ENCODE peak calls at places on chromosome 15, in four cellular contexts. One of them, this sample, is unnamed.

GRCh38 chr15:45121706-45122417 is 7.7 kb downstream of the DUOXA2 start:
- DNase-seq in foreskin fibroblast: peak
- DNase-seq in A549: peak
- DNase-seq in mammary epithelial cell: peak
- DNase-seq in this sample: peak

GRCh38 chr15:40906101-40906946 is 12.1 kb downstream of the VPS18 start:
- DNase-seq in foreskin fibroblast: peak
- DNase-seq in mammary epithelial cell: peak
- DNase-seq in A549: peak
- DNase-seq in this sample: peak

GRCh38 chr15:50416920-50417319 is 7.3 kb upstream of the USP8 start:
- DNase-seq in foreskin fibroblast: no peak
- DNase-seq in mammary epithelial cell: no peak
- DNase-seq in A549: no peak
- DNase-seq in this sample: no peak

GRCh38 chr15:27820232-27820631 is 278.9 kb downstream of the OCA2 start:
- DNase-seq in A549: peak
- DNase-seq in mammary epithelial cell: no peak
- DNase-seq in foreskin fibroblast: no peak
- DNase-seq in this sample: no peak

GRCh38 chr15:65612616-65612946 is 1.6 kb upstream of the INTS14 start:
- DNase-seq in A549: no peak
- DNase-seq in mammary epithelial cell: peak
- DNase-seq in foreskin fibroblast: peak
- DNase-seq in this sample: no peak

GRCh38 chr15:57406040-57406772 is 29.9 kb downstream of the CGNL1 start:
- DNase-seq in mammary epithelial cell: no peak
- DNase-seq in foreskin fibroblast: peak
- DNase-seq in A549: no peak
- DNase-seq in this sample: no peak

GRCh38 chr15:64989331-64990167 is at the start of gene SPG21:
- DNase-seq in A549: peak
- DNase-seq in mammary epithelial cell: peak
- DNase-seq in foreskin fibroblast: peak
- DNase-seq in this sample: peak

GRCh38 chr15:68055224-68055705 is 1.1 kb downstream of the PIAS1 start:
- DNase-seq in foreskin fibroblast: peak
- DNase-seq in A549: peak
- DNase-seq in mammary epithelial cell: peak
- DNase-seq in this sample: peak

GRCh38 chr15:88664151-88664778 is 25.4 kb downstream of the ISG20 start:
- DNase-seq in A549: no peak
- DNase-seq in mammary epithelial cell: no peak
- DNase-seq in foreskin fibroblast: no peak
- DNase-seq in this sample: no peak

GRCh38 chr15:40048155-40048792 is 9.3 kb upstream of the SRP14 start:
- DNase-seq in A549: no peak
- DNase-seq in mammary epithelial cell: no peak
- DNase-seq in foreskin fibroblast: no peak
- DNase-seq in this sample: no peak

GRCh38 chr15:67307156-67307555 is 52.6 kb downstream of the IQCH start:
- DNase-seq in mammary epithelial cell: peak
- DNase-seq in A549: no peak
- DNase-seq in foreskin fibroblast: no peak
- DNase-seq in this sample: no peak

GRCh38 chr15:73326157-73326556 is 42.6 kb downstream of the HCN4 start:
- DNase-seq in mammary epithelial cell: no peak
- DNase-seq in A549: no peak
- DNase-seq in foreskin fibroblast: no peak
- DNase-seq in this sample: no peak

GRCh38 chr15:73323956-73324355 is 44.8 kb downstream of the HCN4 start:
- DNase-seq in mammary epithelial cell: no peak
- DNase-seq in foreskin fibroblast: no peak
- DNase-seq in A549: no peak
- DNase-seq in this sample: no peak

GRCh38 chr15:73323374-73323955 is 45.3 kb downstream of the HCN4 start:
- DNase-seq in mammary epithelial cell: no peak
- DNase-seq in foreskin fibroblast: no peak
- DNase-seq in A549: no peak
- DNase-seq in this sample: no peak

GRCh38 chr15:73324496-73325170 is 44.1 kb downstream of the HCN4 start:
- DNase-seq in A549: no peak
- DNase-seq in mammary epithelial cell: no peak
- DNase-seq in foreskin fibroblast: no peak
- DNase-seq in this sample: no peak

GRCh38 chr15:73325191-73325980 is 43.4 kb downstream of the HCN4 start:
- DNase-seq in foreskin fibroblast: no peak
- DNase-seq in mammary epithelial cell: no peak
- DNase-seq in A549: peak
- DNase-seq in this sample: no peak
- TF ChIP-seq CTCF in foreskin fibroblast: no peak
- TF ChIP-seq CTCF in mammary epithelial cell: no peak
- TF ChIP-seq CTCF in A549: no peak
- TF ChIP-seq CTCF in this sample: no peak

DNA sequence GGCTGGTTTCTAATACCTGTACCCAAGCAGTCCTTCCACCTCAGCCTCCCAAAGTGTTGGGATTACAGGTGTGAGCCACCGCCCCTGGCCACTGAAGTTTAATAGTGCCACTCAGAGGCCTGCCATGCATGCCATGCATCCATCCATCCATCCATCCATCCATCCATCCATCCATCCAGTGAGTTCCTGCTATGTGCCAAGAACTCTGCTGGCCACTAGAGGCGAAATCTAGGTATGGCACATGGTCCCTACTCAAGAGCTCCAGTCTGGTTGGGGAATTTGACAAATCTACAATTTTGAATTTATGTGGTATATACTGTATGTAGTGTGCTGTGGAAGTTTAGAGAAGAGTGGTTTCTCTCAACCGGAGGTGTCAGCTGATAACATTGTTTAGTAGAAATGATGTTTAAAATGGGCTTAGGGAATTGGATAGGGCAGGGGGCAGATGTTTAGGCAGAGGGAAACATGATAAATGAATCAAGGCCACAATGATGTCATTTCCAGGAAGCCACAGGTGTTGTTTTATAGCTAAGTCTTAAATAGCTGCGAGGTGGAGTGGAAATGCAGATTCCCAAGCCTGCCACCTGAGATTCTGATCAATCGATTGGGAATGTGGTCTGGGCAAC is 384.4 kb upstream of the C2CD4B start:
- DNase-seq in mammary epithelial cell: peak
- DNase-seq in A549: peak
- DNase-seq in foreskin fibroblast: no peak
- DNase-seq in this sample: peak
- TF ChIP-seq CTCF in mammary epithelial cell: peak
- TF ChIP-seq CTCF in A549: peak
- TF ChIP-seq CTCF in foreskin fibroblast: peak
- TF ChIP-seq CTCF in this sample: peak

DNA sequence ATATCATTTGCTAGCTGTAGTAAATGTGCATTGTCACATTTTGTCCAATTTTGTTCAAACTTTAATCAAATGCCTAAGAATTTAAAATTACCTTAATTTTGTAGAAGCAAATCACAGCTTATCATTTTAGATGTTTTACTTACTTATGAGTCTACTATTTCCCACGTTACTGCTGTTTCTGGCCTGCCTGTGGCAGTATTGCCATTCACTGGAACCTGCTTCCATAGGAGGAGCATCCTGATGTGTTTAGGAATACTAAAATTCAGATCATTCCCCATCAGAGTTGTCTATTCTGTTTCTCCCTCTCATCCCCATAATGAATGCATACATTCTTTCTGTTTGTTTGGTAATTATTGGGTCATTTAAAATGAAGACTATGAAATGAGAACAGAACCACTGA is 119.5 kb upstream of the SNRPN start:
- DNase-seq in A549: no peak
- DNase-seq in mammary epithelial cell: no peak
- DNase-seq in foreskin fibroblast: no peak
- DNase-seq in this sample: no peak
- TF ChIP-seq CTCF in A549: no peak
- TF ChIP-seq CTCF in mammary epithelial cell: no peak
- TF ChIP-seq CTCF in foreskin fibroblast: no peak
- TF ChIP-seq CTCF in this sample: no peak

GRCh38 chr15:33994005-33994615 is 25.8 kb downstream of the CHRM5 start:
- DNase-seq in mammary epithelial cell: peak
- DNase-seq in A549: peak
- DNase-seq in foreskin fibroblast: no peak
- DNase-seq in this sample: no peak
- TF ChIP-seq CTCF in mammary epithelial cell: no peak
- TF ChIP-seq CTCF in A549: peak
- TF ChIP-seq CTCF in foreskin fibroblast: peak
- TF ChIP-seq CTCF in this sample: no peak

GRCh38 chr15:29272219-29272618 is 2.6 kb upstream of the NSMCE3 start:
- DNase-seq in foreskin fibroblast: no peak
- DNase-seq in A549: no peak
- DNase-seq in mammary epithelial cell: no peak
- DNase-seq in this sample: no peak

GRCh38 chr15:29268706-29269484 is 727 bp downstream of the NSMCE3 start:
- DNase-seq in foreskin fibroblast: peak
- DNase-seq in A549: peak
- DNase-seq in mammary epithelial cell: peak
- DNase-seq in this sample: no peak

GRCh38 chr15:29270976-29271375 is 1.4 kb upstream of the NSMCE3 start:
- DNase-seq in A549: no peak
- DNase-seq in mammary epithelial cell: peak
- DNase-seq in foreskin fibroblast: peak
- DNase-seq in this sample: peak

GRCh38 chr15:29270169-29270955 is 740 bp upstream of the NSMCE3 start:
- DNase-seq in A549: no peak
- DNase-seq in mammary epithelial cell: peak
- DNase-seq in foreskin fibroblast: peak
- DNase-seq in this sample: no peak

DNA sequence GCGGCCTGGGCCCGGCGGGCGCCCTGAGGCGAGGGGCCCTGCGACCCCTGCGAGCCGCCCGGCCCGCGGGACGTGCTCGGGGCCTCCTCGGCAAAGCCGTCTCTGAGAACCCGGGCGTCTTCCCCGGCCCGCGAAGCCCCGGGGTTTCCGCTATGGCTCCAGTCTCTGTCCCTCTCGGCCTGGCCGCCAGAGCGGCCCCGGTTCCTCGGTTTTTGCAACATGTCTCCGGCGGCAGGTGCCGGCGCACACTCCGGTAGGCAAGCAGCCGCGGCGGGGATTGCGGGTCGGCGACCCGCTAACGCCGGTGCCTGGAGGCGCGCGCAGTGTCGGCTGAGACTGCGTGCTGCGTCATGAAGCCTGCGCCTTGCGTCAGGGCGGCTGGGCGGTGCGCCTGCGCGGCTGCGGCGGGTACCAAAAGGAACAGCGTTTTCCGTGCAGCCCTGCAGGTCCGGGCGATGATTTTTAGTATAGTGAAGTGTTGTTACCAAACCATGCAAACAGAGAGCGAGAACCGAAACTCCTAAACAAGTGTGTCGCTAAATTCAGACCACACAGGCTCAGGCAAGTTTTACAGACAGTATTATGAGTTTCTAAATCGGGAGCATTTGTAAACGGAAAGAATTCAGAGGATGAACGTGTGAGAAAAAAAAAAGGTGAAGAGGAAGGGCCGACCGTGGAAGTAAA is at the start of gene NSMCE3:
- DNase-seq in foreskin fibroblast: peak
- DNase-seq in A549: peak
- DNase-seq in mammary epithelial cell: peak
- DNase-seq in this sample: peak
- TF ChIP-seq CTCF in foreskin fibroblast: no peak
- TF ChIP-seq CTCF in A549: no peak
- TF ChIP-seq CTCF in mammary epithelial cell: no peak
- TF ChIP-seq CTCF in this sample: no peak

DNA sequence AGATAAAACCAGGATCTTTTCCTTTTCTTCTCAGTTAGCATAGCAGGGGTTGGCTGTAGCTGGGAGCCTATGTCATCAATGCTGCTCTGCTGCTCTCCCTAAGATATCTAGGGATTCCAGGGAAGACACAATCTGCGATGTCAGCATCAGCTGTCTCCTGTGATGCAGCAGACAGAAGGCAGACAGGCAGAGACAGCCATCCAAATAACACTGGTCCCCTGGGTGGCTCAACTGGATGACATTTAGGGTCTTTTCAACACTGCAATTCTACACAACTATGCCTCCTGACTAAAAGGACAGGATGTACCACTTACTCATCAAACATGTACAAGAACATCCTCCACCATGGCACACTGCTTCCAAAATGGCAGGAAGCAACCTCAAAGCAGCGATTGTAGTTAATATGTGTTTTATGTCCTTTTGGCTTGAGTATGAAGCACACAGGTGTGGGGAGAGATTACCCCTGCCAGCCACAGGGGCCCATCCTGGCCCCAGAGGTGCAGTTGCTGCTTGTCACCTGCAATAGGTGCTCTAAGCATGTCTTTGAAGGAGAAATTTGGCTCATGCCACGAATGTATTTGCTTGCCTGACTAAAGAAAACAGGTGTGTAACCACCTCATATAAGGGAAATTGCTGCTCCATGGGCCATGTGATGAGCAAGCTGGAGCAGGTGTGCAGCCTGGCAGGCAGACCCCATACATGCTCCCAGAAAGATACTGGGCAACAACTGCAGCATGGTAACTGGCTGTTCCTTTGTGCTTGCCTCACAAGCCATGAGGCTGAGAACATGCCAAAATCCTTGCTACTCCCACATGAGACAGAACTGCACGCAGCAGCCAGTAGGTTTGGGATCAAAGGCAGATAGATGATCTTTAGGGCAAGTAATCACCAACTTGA is 357.8 kb downstream of the VPS13C start:
- DNase-seq in A549: no peak
- DNase-seq in mammary epithelial cell: no peak
- DNase-seq in foreskin fibroblast: no peak
- DNase-seq in this sample: no peak
- TF ChIP-seq CTCF in A549: no peak
- TF ChIP-seq CTCF in mammary epithelial cell: peak
- TF ChIP-seq CTCF in foreskin fibroblast: no peak
- TF ChIP-seq CTCF in this sample: no peak

GRCh38 chr15:77130315-77130930 is 59.5 kb upstream of the TSPAN3 start:
- DNase-seq in foreskin fibroblast: no peak
- DNase-seq in A549: no peak
- DNase-seq in mammary epithelial cell: no peak
- DNase-seq in this sample: no peak

GRCh38 chr15:77122576-77122975 is 51.7 kb upstream of the TSPAN3 start:
- DNase-seq in mammary epithelial cell: no peak
- DNase-seq in A549: no peak
- DNase-seq in foreskin fibroblast: no peak
- DNase-seq in this sample: no peak

GRCh38 chr15:77123854-77124253 is 52.9 kb upstream of the TSPAN3 start:
- DNase-seq in mammary epithelial cell: no peak
- DNase-seq in foreskin fibroblast: no peak
- DNase-seq in A549: no peak
- DNase-seq in this sample: no peak

GRCh38 chr15:77126516-77126915 is 55.6 kb upstream of the TSPAN3 start:
- DNase-seq in mammary epithelial cell: no peak
- DNase-seq in A549: no peak
- DNase-seq in foreskin fibroblast: no peak
- DNase-seq in this sample: no peak

DNA sequence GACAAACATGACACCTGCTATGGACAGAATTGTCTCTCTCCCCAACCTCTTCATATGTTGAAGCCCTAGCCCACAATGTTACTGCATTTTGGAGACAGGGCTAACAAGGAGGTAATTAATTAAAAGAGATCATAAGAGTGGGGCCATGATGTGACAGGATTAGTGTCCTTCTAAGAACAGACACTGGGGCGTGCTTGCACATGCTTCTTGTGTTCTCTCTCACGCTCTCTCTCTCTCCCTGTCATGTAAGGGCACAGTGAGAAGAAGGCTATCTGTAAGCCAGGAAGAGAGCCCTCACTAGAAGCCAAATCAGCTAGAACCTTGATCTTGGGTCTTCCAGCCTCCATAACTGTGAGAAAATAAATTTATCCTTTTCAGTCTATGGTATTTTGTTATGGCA is 56.0 kb upstream of the TSPAN3 start:
- DNase-seq in foreskin fibroblast: no peak
- DNase-seq in mammary epithelial cell: peak
- DNase-seq in A549: no peak
- DNase-seq in this sample: no peak
- TF ChIP-seq CTCF in foreskin fibroblast: no peak
- TF ChIP-seq CTCF in mammary epithelial cell: no peak
- TF ChIP-seq CTCF in A549: no peak
- TF ChIP-seq CTCF in this sample: no peak

This sample was measured in RWPE1.